ENCODE peak calls at places on chromosomes 11 and 22, in seven cellular contexts. One of them, this sample, is unnamed.
A peak's percentile ranks its signal among the peaks of the same experiment; 100 is the strongest.

GRCh38 chr11:101126551-101127347 is 2.9 kb downstream of the PGR start:
- DNase-seq in activated T-cell treated with anti-CD3 and anti-CD28 coated beads for 4 hours: no peak
- DNase-seq in NCI-H2171 treated with DMSO at 0.1 percent for 48 hours: no peak
- DNase-seq in NCI-H524: no peak
- DNase-seq in AG08395: no peak
- DNase-seq in HuH-7: no peak
- DNase-seq in C1 segment of cervical spinal cord: no peak
- DNase-seq in this sample: peak; percentile 5

GRCh38 chr11:32435511-32435946 is at the start of gene WT1:
- DNase-seq in HuH-7: no peak
- DNase-seq in NCI-H2171 treated with DMSO at 0.1 percent for 48 hours: peak; percentile 55
- DNase-seq in C1 segment of cervical spinal cord: no peak
- DNase-seq in activated T-cell treated with anti-CD3 and anti-CD28 coated beads for 4 hours: no peak
- DNase-seq in NCI-H524: no peak
- DNase-seq in AG08395: no peak
- DNase-seq in this sample: peak; percentile 23

GRCh38 chr11:121814962-121815361 is 301.1 kb downstream of the BLID start:
- DNase-seq in AG08395: peak; percentile 21
- DNase-seq in activated T-cell treated with anti-CD3 and anti-CD28 coated beads for 4 hours: no peak
- DNase-seq in HuH-7: no peak
- DNase-seq in NCI-H524: no peak
- DNase-seq in C1 segment of cervical spinal cord: no peak
- DNase-seq in NCI-H2171 treated with DMSO at 0.1 percent for 48 hours: no peak
- DNase-seq in this sample: no peak

GRCh38 chr11:68889948-68890446 is 13.6 kb downstream of the MRPL21 start:
- DNase-seq in NCI-H2171 treated with DMSO at 0.1 percent for 48 hours: no peak
- DNase-seq in NCI-H524: no peak
- DNase-seq in HuH-7: peak; percentile 85
- DNase-seq in activated T-cell treated with anti-CD3 and anti-CD28 coated beads for 4 hours: no peak
- DNase-seq in C1 segment of cervical spinal cord: no peak
- DNase-seq in AG08395: peak; percentile 93
- DNase-seq in this sample: peak; percentile 10

GRCh38 chr11:19242184-19242932 is 1.6 kb upstream of the E2F8 start:
- DNase-seq in AG08395: peak; percentile 29
- DNase-seq in NCI-H2171 treated with DMSO at 0.1 percent for 48 hours: no peak
- DNase-seq in activated T-cell treated with anti-CD3 and anti-CD28 coated beads for 4 hours: no peak
- DNase-seq in HuH-7: no peak
- DNase-seq in C1 segment of cervical spinal cord: no peak
- DNase-seq in NCI-H524: no peak
- DNase-seq in this sample: peak; percentile 25

GRCh38 chr11:67120881-67121710 is 2.0 kb downstream of the KDM2A start:
- DNase-seq in C1 segment of cervical spinal cord: peak; percentile 38
- DNase-seq in NCI-H524: no peak
- DNase-seq in HuH-7: peak; percentile 69
- DNase-seq in activated T-cell treated with anti-CD3 and anti-CD28 coated beads for 4 hours: no peak
- DNase-seq in NCI-H2171 treated with DMSO at 0.1 percent for 48 hours: no peak
- DNase-seq in AG08395: no peak
- DNase-seq in this sample: peak; percentile 41

GRCh38 chr22:45263790-45264269 is 20.9 kb upstream of the UPK3A start:
- DNase-seq in activated T-cell treated with anti-CD3 and anti-CD28 coated beads for 4 hours: no peak
- DNase-seq in NCI-H2171 treated with DMSO at 0.1 percent for 48 hours: no peak
- DNase-seq in C1 segment of cervical spinal cord: peak; percentile 74
- DNase-seq in AG08395: peak; percentile 95
- DNase-seq in HuH-7: peak; percentile 97
- DNase-seq in NCI-H524: peak; percentile 53
- DNase-seq in this sample: peak; percentile 60

GRCh38 chr22:43539572-43540533 is 128.0 kb downstream of the MPPED1 start:
- DNase-seq in NCI-H2171 treated with DMSO at 0.1 percent for 48 hours: no peak
- DNase-seq in C1 segment of cervical spinal cord: no peak
- DNase-seq in AG08395: no peak
- DNase-seq in NCI-H524: no peak
- DNase-seq in HuH-7: no peak
- DNase-seq in activated T-cell treated with anti-CD3 and anti-CD28 coated beads for 4 hours: no peak
- DNase-seq in this sample: no peak

GRCh38 chr11:43393765-43394355 is 35.1 kb downstream of the TTC17 start:
- DNase-seq in HuH-7: no peak
- DNase-seq in AG08395: no peak
- DNase-seq in activated T-cell treated with anti-CD3 and anti-CD28 coated beads for 4 hours: no peak
- DNase-seq in NCI-H2171 treated with DMSO at 0.1 percent for 48 hours: no peak
- DNase-seq in C1 segment of cervical spinal cord: no peak
- DNase-seq in NCI-H524: no peak
- DNase-seq in this sample: no peak

GRCh38 chr22:25564979-25565677 is 653 bp downstream of the GRK3 start:
- DNase-seq in AG08395: no peak
- DNase-seq in activated T-cell treated with anti-CD3 and anti-CD28 coated beads for 4 hours: peak; percentile 0
- DNase-seq in NCI-H524: peak; percentile 23
- DNase-seq in HuH-7: peak; percentile 33
- DNase-seq in C1 segment of cervical spinal cord: peak; percentile 25
- DNase-seq in NCI-H2171 treated with DMSO at 0.1 percent for 48 hours: peak; percentile 44
- DNase-seq in this sample: peak; percentile 58

GRCh38 chr22:33379836-33380235 is 321.7 kb upstream of the SYN3 start:
- DNase-seq in NCI-H524: no peak
- DNase-seq in HuH-7: no peak
- DNase-seq in NCI-H2171 treated with DMSO at 0.1 percent for 48 hours: no peak
- DNase-seq in AG08395: no peak
- DNase-seq in C1 segment of cervical spinal cord: no peak
- DNase-seq in activated T-cell treated with anti-CD3 and anti-CD28 coated beads for 4 hours: no peak
- DNase-seq in this sample: no peak

GRCh38 chr22:42895087-42895486 is 38.0 kb upstream of the ARFGAP3 start:
- DNase-seq in NCI-H524: no peak
- DNase-seq in C1 segment of cervical spinal cord: no peak
- DNase-seq in HuH-7: no peak
- DNase-seq in activated T-cell treated with anti-CD3 and anti-CD28 coated beads for 4 hours: no peak
- DNase-seq in NCI-H2171 treated with DMSO at 0.1 percent for 48 hours: no peak
- DNase-seq in AG08395: no peak
- DNase-seq in this sample: no peak

GRCh38 chr11:123054301-123055065 is 7.5 kb downstream of the HSPA8 start:
- DNase-seq in HuH-7: peak; percentile 67
- DNase-seq in C1 segment of cervical spinal cord: no peak
- DNase-seq in activated T-cell treated with anti-CD3 and anti-CD28 coated beads for 4 hours: no peak
- DNase-seq in NCI-H524: peak; percentile 36
- DNase-seq in AG08395: peak; percentile 81
- DNase-seq in NCI-H2171 treated with DMSO at 0.1 percent for 48 hours: peak; percentile 75
- DNase-seq in this sample: peak; percentile 88

GRCh38 chr11:2359557-2359956 is 17.6 kb upstream of the CD81 start:
- DNase-seq in C1 segment of cervical spinal cord: no peak
- DNase-seq in activated T-cell treated with anti-CD3 and anti-CD28 coated beads for 4 hours: no peak
- DNase-seq in HuH-7: no peak
- DNase-seq in NCI-H524: no peak
- DNase-seq in NCI-H2171 treated with DMSO at 0.1 percent for 48 hours: no peak
- DNase-seq in AG08395: no peak
- DNase-seq in this sample: no peak

GRCh38 chr11:47527186-47527585 is 25.7 kb downstream of the CELF1 start:
- DNase-seq in activated T-cell treated with anti-CD3 and anti-CD28 coated beads for 4 hours: no peak
- DNase-seq in NCI-H2171 treated with DMSO at 0.1 percent for 48 hours: no peak
- DNase-seq in HuH-7: no peak
- DNase-seq in C1 segment of cervical spinal cord: no peak
- DNase-seq in NCI-H524: no peak
- DNase-seq in AG08395: no peak
- DNase-seq in this sample: peak; percentile 50

GRCh38 chr11:118215765-118216164 is 9.0 kb downstream of the JAML start:
- DNase-seq in C1 segment of cervical spinal cord: no peak
- DNase-seq in NCI-H524: no peak
- DNase-seq in AG08395: no peak
- DNase-seq in HuH-7: no peak
- DNase-seq in NCI-H2171 treated with DMSO at 0.1 percent for 48 hours: no peak
- DNase-seq in activated T-cell treated with anti-CD3 and anti-CD28 coated beads for 4 hours: no peak
- DNase-seq in this sample: no peak

GRCh38 chr11:7571640-7572000 is 57.8 kb downstream of the PPFIBP2 start:
- DNase-seq in C1 segment of cervical spinal cord: peak; percentile 61
- DNase-seq in activated T-cell treated with anti-CD3 and anti-CD28 coated beads for 4 hours: no peak
- DNase-seq in HuH-7: peak; percentile 58
- DNase-seq in NCI-H2171 treated with DMSO at 0.1 percent for 48 hours: peak; percentile 91
- DNase-seq in NCI-H524: peak; percentile 43
- DNase-seq in AG08395: peak; percentile 79
- DNase-seq in this sample: peak; percentile 72

GRCh38 chr22:27032121-27032761 is 374.9 kb downstream of the MIAT start:
- DNase-seq in NCI-H524: peak; percentile 92
- DNase-seq in activated T-cell treated with anti-CD3 and anti-CD28 coated beads for 4 hours: no peak
- DNase-seq in HuH-7: peak; percentile 14
- DNase-seq in NCI-H2171 treated with DMSO at 0.1 percent for 48 hours: peak; percentile 77
- DNase-seq in C1 segment of cervical spinal cord: peak; percentile 78
- DNase-seq in AG08395: peak; percentile 7
- DNase-seq in this sample: no peak

GRCh38 chr11:10529279-10529678 is 11.7 kb downstream of the RNF141 start:
- DNase-seq in C1 segment of cervical spinal cord: no peak
- DNase-seq in HuH-7: no peak
- DNase-seq in activated T-cell treated with anti-CD3 and anti-CD28 coated beads for 4 hours: no peak
- DNase-seq in NCI-H2171 treated with DMSO at 0.1 percent for 48 hours: no peak
- DNase-seq in AG08395: no peak
- DNase-seq in NCI-H524: no peak
- DNase-seq in this sample: no peak

GRCh38 chr22:19916006-19916405 is 25.6 kb upstream of the COMT start:
- DNase-seq in NCI-H2171 treated with DMSO at 0.1 percent for 48 hours: no peak
- DNase-seq in activated T-cell treated with anti-CD3 and anti-CD28 coated beads for 4 hours: no peak
- DNase-seq in NCI-H524: no peak
- DNase-seq in C1 segment of cervical spinal cord: no peak
- DNase-seq in AG08395: no peak
- DNase-seq in HuH-7: no peak
- DNase-seq in this sample: no peak

GRCh38 chr11:15196704-15197103 is 82.0 kb downstream of the INSC start:
- DNase-seq in NCI-H2171 treated with DMSO at 0.1 percent for 48 hours: no peak
- DNase-seq in HuH-7: no peak
- DNase-seq in C1 segment of cervical spinal cord: no peak
- DNase-seq in AG08395: no peak
- DNase-seq in activated T-cell treated with anti-CD3 and anti-CD28 coated beads for 4 hours: no peak
- DNase-seq in NCI-H524: no peak
- DNase-seq in this sample: no peak

GRCh38 chr11:69415411-69416122 is 65.9 kb upstream of the LINC01488 start:
- DNase-seq in AG08395: no peak
- DNase-seq in NCI-H524: no peak
- DNase-seq in HuH-7: no peak
- DNase-seq in C1 segment of cervical spinal cord: no peak
- DNase-seq in NCI-H2171 treated with DMSO at 0.1 percent for 48 hours: no peak
- DNase-seq in activated T-cell treated with anti-CD3 and anti-CD28 coated beads for 4 hours: no peak
- DNase-seq in this sample: no peak

GRCh38 chr22:47498969-47499368 is 736.5 kb downstream of the TBC1D22A start:
- DNase-seq in HuH-7: no peak
- DNase-seq in activated T-cell treated with anti-CD3 and anti-CD28 coated beads for 4 hours: no peak
- DNase-seq in AG08395: no peak
- DNase-seq in NCI-H524: no peak
- DNase-seq in NCI-H2171 treated with DMSO at 0.1 percent for 48 hours: no peak
- DNase-seq in C1 segment of cervical spinal cord: no peak
- DNase-seq in this sample: no peak

GRCh38 chr11:97963528-97964331 is 1057.0 kb upstream of the CNTN5 start:
- DNase-seq in activated T-cell treated with anti-CD3 and anti-CD28 coated beads for 4 hours: no peak
- DNase-seq in C1 segment of cervical spinal cord: no peak
- DNase-seq in HuH-7: no peak
- DNase-seq in NCI-H2171 treated with DMSO at 0.1 percent for 48 hours: no peak
- DNase-seq in NCI-H524: no peak
- DNase-seq in AG08395: no peak
- DNase-seq in this sample: no peak

This sample was measured in NCI-H82.